ENCODE peak calls at places on chromosomes 16 and 17, in six cellular contexts. One of them, this sample, is unnamed.

GRCh38 chr16:77374384-77374783 is 60.5 kb downstream of the ADAMTS18 start:
- DNase-seq in AG04450: no peak
- DNase-seq in ascending aorta: no peak
- DNase-seq in neural progenitor cell: no peak
- DNase-seq in GM10248: no peak
- DNase-seq in endothelial cell: no peak
- DNase-seq in this sample: no peak

GRCh38 chr16:85981826-85982562 is 83.0 kb downstream of the IRF8 start:
- DNase-seq in AG04450: no peak
- DNase-seq in ascending aorta: no peak
- DNase-seq in neural progenitor cell: peak
- DNase-seq in GM10248: no peak
- DNase-seq in endothelial cell: no peak
- DNase-seq in this sample: no peak

GRCh38 chr16:22641030-22641671 is 130.5 kb downstream of the NPIPB5 start:
- DNase-seq in AG04450: no peak
- DNase-seq in ascending aorta: no peak
- DNase-seq in neural progenitor cell: peak
- DNase-seq in GM10248: no peak
- DNase-seq in endothelial cell: peak
- DNase-seq in this sample: peak

GRCh38 chr16:11914759-11915643 is 755 bp downstream of the GSPT1 start:
- DNase-seq in AG04450: no peak
- DNase-seq in ascending aorta: peak
- DNase-seq in neural progenitor cell: peak
- DNase-seq in GM10248: peak
- DNase-seq in endothelial cell: peak
- DNase-seq in this sample: peak

GRCh38 chr17:35796942-35797341 is 1.5 kb upstream of the MMP28 start:
- DNase-seq in AG04450: no peak
- DNase-seq in ascending aorta: no peak
- DNase-seq in neural progenitor cell: no peak
- DNase-seq in GM10248: no peak
- DNase-seq in endothelial cell: no peak
- DNase-seq in this sample: no peak

GRCh38 chr17:7852919-7853692 is 1.8 kb upstream of the TMEM88 start:
- DNase-seq in AG04450: no peak
- DNase-seq in ascending aorta: no peak
- DNase-seq in neural progenitor cell: peak
- DNase-seq in GM10248: no peak
- DNase-seq in endothelial cell: no peak
- DNase-seq in this sample: peak

GRCh38 chr16:15523939-15524338 is 89.6 kb downstream of the BMERB1 start:
- DNase-seq in AG04450: no peak
- DNase-seq in ascending aorta: no peak
- DNase-seq in neural progenitor cell: no peak
- DNase-seq in GM10248: no peak
- DNase-seq in endothelial cell: no peak
- DNase-seq in this sample: no peak

GRCh38 chr16:78436846-78437245 is 337.4 kb downstream of the WWOX start:
- DNase-seq in AG04450: no peak
- DNase-seq in ascending aorta: no peak
- DNase-seq in neural progenitor cell: no peak
- DNase-seq in GM10248: no peak
- DNase-seq in endothelial cell: no peak
- DNase-seq in this sample: no peak

GRCh38 chr16:65534121-65534528 is 412.3 kb upstream of the CDH11 start:
- DNase-seq in AG04450: no peak
- DNase-seq in ascending aorta: no peak
- DNase-seq in neural progenitor cell: no peak
- DNase-seq in GM10248: no peak
- DNase-seq in endothelial cell: no peak
- DNase-seq in this sample: no peak

GRCh38 chr17:5877948-5878347 is 192.2 kb upstream of the WSCD1 start:
- DNase-seq in AG04450: no peak
- DNase-seq in ascending aorta: no peak
- DNase-seq in neural progenitor cell: no peak
- DNase-seq in GM10248: no peak
- DNase-seq in endothelial cell: no peak
- DNase-seq in this sample: no peak

GRCh38 chr16:10879681-10880589 is 2.9 kb downstream of the CIITA start:
- DNase-seq in AG04450: no peak
- DNase-seq in ascending aorta: no peak
- DNase-seq in neural progenitor cell: no peak
- DNase-seq in GM10248: no peak
- DNase-seq in endothelial cell: no peak
- DNase-seq in this sample: no peak

GRCh38 chr16:72997141-72997542 is 50.8 kb downstream of the ZFHX3 start:
- DNase-seq in AG04450: no peak
- DNase-seq in ascending aorta: peak
- DNase-seq in neural progenitor cell: no peak
- DNase-seq in GM10248: no peak
- DNase-seq in endothelial cell: no peak
- DNase-seq in this sample: no peak

GRCh38 chr16:58280846-58281301 is 14.0 kb downstream of the PRSS54 start:
- DNase-seq in AG04450: no peak
- DNase-seq in ascending aorta: no peak
- DNase-seq in neural progenitor cell: no peak
- DNase-seq in GM10248: no peak
- DNase-seq in endothelial cell: no peak
- DNase-seq in this sample: no peak

GRCh38 chr17:59311051-59311468 is 20.4 kb upstream of the YPEL2 start:
- DNase-seq in AG04450: no peak
- DNase-seq in ascending aorta: peak
- DNase-seq in neural progenitor cell: peak
- DNase-seq in GM10248: peak
- DNase-seq in endothelial cell: peak
- DNase-seq in this sample: peak

GRCh38 chr16:79599256-79599836 is 1.2 kb downstream of the MAF start:
- DNase-seq in AG04450: no peak
- DNase-seq in ascending aorta: peak
- DNase-seq in neural progenitor cell: peak
- DNase-seq in GM10248: peak
- DNase-seq in endothelial cell: peak
- DNase-seq in this sample: peak

GRCh38 chr16:89564476-89565255 is 4.2 kb downstream of the RPL13 start:
- DNase-seq in AG04450: no peak
- DNase-seq in ascending aorta: no peak
- DNase-seq in neural progenitor cell: peak
- DNase-seq in GM10248: no peak
- DNase-seq in endothelial cell: no peak
- DNase-seq in this sample: peak

GRCh38 chr16:50202926-50203624 is 50.0 kb downstream of the TENT4B start:
- DNase-seq in AG04450: no peak
- DNase-seq in ascending aorta: no peak
- DNase-seq in neural progenitor cell: no peak
- DNase-seq in GM10248: no peak
- DNase-seq in endothelial cell: no peak
- DNase-seq in this sample: no peak

GRCh38 chr16:84341533-84342295 is 26.6 kb upstream of the ATP2C2 start:
- DNase-seq in AG04450: no peak
- DNase-seq in ascending aorta: no peak
- DNase-seq in neural progenitor cell: no peak
- DNase-seq in GM10248: no peak
- DNase-seq in endothelial cell: no peak
- DNase-seq in this sample: no peak

GRCh38 chr16:4390266-4391260 is 18.9 kb downstream of the VASN start:
- DNase-seq in AG04450: no peak
- DNase-seq in ascending aorta: peak
- DNase-seq in neural progenitor cell: peak
- DNase-seq in GM10248: no peak
- DNase-seq in endothelial cell: no peak
- DNase-seq in this sample: no peak

GRCh38 chr17:30263552-30264333 is 28.0 kb downstream of the BLMH start:
- DNase-seq in AG04450: no peak
- DNase-seq in ascending aorta: peak
- DNase-seq in neural progenitor cell: no peak
- DNase-seq in GM10248: no peak
- DNase-seq in endothelial cell: no peak
- DNase-seq in this sample: no peak

GRCh38 chr17:21303441-21304065 is 19.0 kb downstream of the MAP2K3 start:
- DNase-seq in AG04450: no peak
- DNase-seq in ascending aorta: no peak
- DNase-seq in neural progenitor cell: no peak
- DNase-seq in GM10248: peak
- DNase-seq in endothelial cell: no peak
- DNase-seq in this sample: no peak

GRCh38 chr17:82880620-82881019 is 40.8 kb upstream of the ZNF750 start:
- DNase-seq in AG04450: no peak
- DNase-seq in ascending aorta: no peak
- DNase-seq in neural progenitor cell: no peak
- DNase-seq in GM10248: no peak
- DNase-seq in endothelial cell: no peak
- DNase-seq in this sample: no peak

GRCh38 chr17:2084129-2084765 is 29.3 kb downstream of the HIC1 start:
- DNase-seq in AG04450: no peak
- DNase-seq in ascending aorta: no peak
- DNase-seq in neural progenitor cell: no peak
- DNase-seq in GM10248: no peak
- DNase-seq in endothelial cell: no peak
- DNase-seq in this sample: no peak

GRCh38 chr17:40309031-40309937 is at the start of gene RARA:
- DNase-seq in AG04450: no peak
- DNase-seq in ascending aorta: peak
- DNase-seq in neural progenitor cell: peak
- DNase-seq in GM10248: peak
- DNase-seq in endothelial cell: peak
- DNase-seq in this sample: peak

GRCh38 chr17:15649861-15650391 is 30.4 kb upstream of the FBXW10B start:
- DNase-seq in AG04450: no peak
- DNase-seq in ascending aorta: peak
- DNase-seq in neural progenitor cell: no peak
- DNase-seq in GM10248: no peak
- DNase-seq in endothelial cell: no peak
- DNase-seq in this sample: no peak

GRCh38 chr16:11542069-11542775 is 44.5 kb downstream of the LITAF start:
- DNase-seq in AG04450: no peak
- DNase-seq in ascending aorta: no peak
- DNase-seq in neural progenitor cell: no peak
- DNase-seq in GM10248: no peak
- DNase-seq in endothelial cell: no peak
- DNase-seq in this sample: no peak

DNA sequence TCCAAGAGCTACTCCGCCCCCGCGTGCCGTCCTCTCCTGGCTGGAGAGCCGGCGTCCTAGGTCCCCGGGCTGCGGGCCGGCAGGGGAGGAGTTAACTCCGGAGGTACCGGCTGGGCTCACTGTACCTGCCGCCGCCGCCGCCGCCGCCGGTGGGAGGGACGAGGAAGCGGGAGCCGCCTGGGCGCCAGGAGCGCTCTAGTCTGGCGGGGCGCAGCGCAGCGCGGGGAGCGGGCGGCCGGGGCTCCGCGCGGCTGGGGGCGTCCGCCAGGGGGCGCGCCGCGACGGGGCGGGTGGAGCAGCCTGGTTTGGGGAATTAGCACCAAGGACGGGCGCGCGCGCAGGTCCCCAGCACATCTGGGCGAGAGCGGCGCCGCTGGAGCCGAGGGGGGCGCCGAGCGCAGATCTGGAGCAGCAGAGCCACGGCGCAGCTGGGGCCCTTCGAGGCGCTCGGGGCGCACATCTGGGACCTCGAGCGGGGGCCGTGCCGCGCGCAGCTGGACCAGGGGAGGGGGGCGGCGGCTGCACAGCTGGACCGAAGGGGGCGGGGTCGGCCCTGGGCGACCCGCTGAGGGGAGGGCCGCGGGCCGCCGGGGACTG is at the start of gene NXPH3:
- DNase-seq in AG04450: no peak
- DNase-seq in ascending aorta: peak
- DNase-seq in neural progenitor cell: peak
- DNase-seq in GM10248: peak
- DNase-seq in endothelial cell: peak
- DNase-seq in this sample: peak
- TF ChIP-seq CTCF in AG04450: peak
- TF ChIP-seq CTCF in ascending aorta: peak
- TF ChIP-seq CTCF in neural progenitor cell: peak
- TF ChIP-seq CTCF in GM10248: peak
- TF ChIP-seq CTCF in endothelial cell: peak
- TF ChIP-seq CTCF in this sample: peak

GRCh38 chr16:29858974-29859373 is 4.1 kb downstream of the CDIPT start:
- DNase-seq in AG04450: no peak
- DNase-seq in ascending aorta: no peak
- DNase-seq in neural progenitor cell: no peak
- DNase-seq in GM10248: no peak
- DNase-seq in endothelial cell: no peak
- DNase-seq in this sample: no peak
- TF ChIP-seq CTCF in AG04450: no peak
- TF ChIP-seq CTCF in ascending aorta: no peak
- TF ChIP-seq CTCF in neural progenitor cell: no peak
- TF ChIP-seq CTCF in GM10248: no peak
- TF ChIP-seq CTCF in endothelial cell: no peak
- TF ChIP-seq CTCF in this sample: no peak

DNA sequence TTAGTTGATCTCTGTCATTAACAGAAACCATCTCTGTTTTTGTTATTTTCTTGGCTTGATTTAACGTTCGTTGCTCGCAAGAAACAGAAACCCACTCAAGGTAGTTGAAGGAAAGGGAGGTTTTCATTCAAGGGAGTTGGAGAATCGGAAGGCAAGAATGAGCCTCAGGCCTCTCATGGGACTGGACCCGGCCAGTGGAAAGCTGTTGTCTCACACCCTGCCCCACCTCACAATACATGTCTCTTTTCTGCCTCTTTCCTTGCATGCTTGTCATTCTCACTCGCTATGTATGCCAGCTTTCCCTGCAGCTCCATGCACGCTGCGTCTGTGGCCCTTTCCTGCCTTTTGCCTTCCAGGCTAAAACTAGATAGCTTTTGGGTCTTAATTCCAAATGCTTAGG is 18.3 kb downstream of the DCAF7 start:
- DNase-seq in AG04450: no peak
- DNase-seq in ascending aorta: no peak
- DNase-seq in neural progenitor cell: no peak
- DNase-seq in GM10248: no peak
- DNase-seq in endothelial cell: no peak
- DNase-seq in this sample: no peak
- TF ChIP-seq CTCF in AG04450: no peak
- TF ChIP-seq CTCF in ascending aorta: no peak
- TF ChIP-seq CTCF in neural progenitor cell: no peak
- TF ChIP-seq CTCF in GM10248: no peak
- TF ChIP-seq CTCF in endothelial cell: no peak
- TF ChIP-seq CTCF in this sample: no peak

DNA sequence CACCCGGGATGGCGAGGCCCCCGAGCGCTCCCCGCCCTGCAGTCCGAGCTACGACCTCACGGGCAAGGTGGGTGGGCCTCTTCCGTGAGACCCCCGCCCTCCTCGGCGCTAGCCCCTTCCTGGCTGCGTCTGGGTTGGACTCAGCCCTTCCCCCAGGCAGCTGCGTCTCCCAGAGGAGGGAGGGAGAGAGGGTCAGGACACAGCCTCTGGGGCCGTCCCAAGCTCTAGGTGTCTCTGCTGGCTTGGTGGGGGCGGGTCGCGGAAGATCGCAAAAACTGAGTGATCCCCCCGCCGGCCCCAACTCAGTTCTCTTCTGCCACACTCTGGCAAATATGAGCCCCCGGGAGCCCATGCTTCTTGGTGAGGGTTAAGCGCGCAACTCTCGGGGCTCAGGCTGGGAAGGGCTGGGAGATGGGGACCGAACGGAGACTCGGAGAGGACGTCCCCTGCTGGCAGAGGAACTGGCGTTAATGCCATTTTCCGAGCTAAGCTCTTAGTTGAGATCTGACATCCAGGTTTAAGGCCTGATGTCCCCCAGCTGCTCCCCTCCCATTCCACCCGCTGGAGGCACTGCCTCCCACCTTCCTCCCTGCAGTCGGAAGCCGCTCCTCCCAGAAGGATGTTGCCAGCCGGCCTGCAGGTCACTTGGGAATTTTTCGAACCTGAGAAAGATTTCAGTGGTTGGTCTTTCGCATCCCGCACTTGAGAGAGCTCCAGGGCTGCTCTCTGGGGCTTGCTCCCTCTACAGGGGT is 419 bp downstream of the RAB37 start:
- DNase-seq in AG04450: no peak
- DNase-seq in ascending aorta: no peak
- DNase-seq in neural progenitor cell: peak
- DNase-seq in GM10248: peak
- DNase-seq in endothelial cell: peak
- DNase-seq in this sample: peak
- TF ChIP-seq CTCF in AG04450: peak
- TF ChIP-seq CTCF in ascending aorta: no peak
- TF ChIP-seq CTCF in neural progenitor cell: peak
- TF ChIP-seq CTCF in GM10248: peak
- TF ChIP-seq CTCF in endothelial cell: peak
- TF ChIP-seq CTCF in this sample: peak